ENCODE peak calls at places on chromosomes 16 and 17, in four cellular contexts. V is Peyer's patch, L is heart right ventricle, X is endothelial cell of umbilical vein. A is an unnamed sample. For H3K4me1, the result is how much of the 10 kb centered on the place peaks cover.

GRCh38 chr16:68902376-68903345 is 59.3 kb downstream of the TANGO6 start:
- DNase-seq in V (no peak), L (peak), X (peak), A (no peak)

GRCh38 chr17:57249520-57249919 is 6.8 kb upstream of the MSI2 start:
- DNase-seq in V (no peak), L (no peak), X (no peak), A (no peak)

GRCh38 chr17:732788-733720 is 658 bp downstream of the TLCD3A start:
- DNase-seq in V (peak), L (no peak), X (peak), A (no peak)

GRCh38 chr17:48134912-48135480 is 27.4 kb downstream of the SNX11 start:
- DNase-seq in V (no peak), L (no peak), X (no peak), A (no peak)

GRCh38 chr17:39668141-39668924 is at the start of gene PNMT:
- DNase-seq in V (peak), L (peak), X (peak), A (no peak)

GRCh38 chr17:8904201-8904600 is 36.7 kb upstream of the PIK3R6 start:
- DNase-seq in V (no peak), L (no peak), X (no peak), A (no peak)

GRCh38 chr16:80639636-80640035 is 98.8 kb downstream of the DYNLRB2 start:
- DNase-seq in V (no peak), L (no peak), X (no peak), A (no peak)

GRCh38 chr17:6474906-6475305 is 30.7 kb downstream of the PIMREG start:
- DNase-seq in V (no peak), L (no peak), X (no peak), A (no peak)

GRCh38 chr17:35743911-35744328 is 9.1 kb downstream of the GAS2L2 start:
- DNase-seq in V (no peak), L (no peak), X (peak), A (no peak)

GRCh38 chr17:46882666-46883065 is 31.3 kb downstream of the WNT9B start:
- DNase-seq in V (no peak), L (no peak), X (no peak), A (no peak)

GRCh38 chr16:58348986-58349385 is 43.3 kb upstream of the GINS3 start:
- DNase-seq in V (no peak), L (no peak), X (no peak), A (no peak)

GRCh38 chr17:3963214-3964201 is 729 bp downstream of the ATP2A3 start:
- DNase-seq in V (peak), L (no peak), X (no peak), A (no peak)

GRCh38 chr17:15485045-15485444 is 17.6 kb upstream of the CDRT4 start:
- DNase-seq in V (no peak), L (no peak), X (no peak), A (no peak)

GRCh38 chr17:33668516-33668915 is 375.4 kb upstream of the ASIC2 start:
- DNase-seq in V (no peak), L (no peak), X (no peak), A (no peak)

GRCh38 chr16:566475-567361 is at the start of gene NHLRC4:
- DNase-seq in V (peak), L (peak), X (peak), A (no peak)

GRCh38 chr16:86787538-86787937 is 209.2 kb downstream of the FOXL1 start:
- DNase-seq in V (no peak), L (no peak), X (no peak), A (no peak)

GRCh38 chr16:2005646-2006045 is 4.0 kb downstream of the ZNF598 start:
- DNase-seq in V (no peak), L (no peak), X (peak), A (no peak)

GRCh38 chr16:28499854-28500253 is 5.4 kb downstream of the APOBR start:
- DNase-seq in V (no peak), L (no peak), X (no peak), A (no peak)

GRCh38 chr16:17356243-17356933 is 114.4 kb downstream of the XYLT1 start:
- DNase-seq in V (no peak), L (no peak), X (no peak), A (no peak)

GRCh38 chr17:73595931-73596330 is 48.3 kb downstream of the SDK2 start:
- DNase-seq in V (no peak), L (no peak), X (no peak), A (no peak)

GRCh38 chr17:9837551-9838471 is 12.1 kb downstream of the GLP2R start:
- DNase-seq in V (no peak), L (peak), X (no peak), A (no peak)

GRCh38 chr16:67029249-67030096 is 524 bp downstream of the CBFB start:
- DNase-seq in V (peak), L (peak), X (peak), A (no peak)

GRCh38 chr16:51276335-51276734 is 125.3 kb upstream of the SALL1 start:
- DNase-seq in V (no peak), L (no peak), X (no peak), A (no peak)

GRCh38 chr17:67412057-67412456 is 35.0 kb downstream of the PITPNC1 start:
- DNase-seq in V (no peak), L (no peak), X (no peak), A (no peak)

GRCh38 chr17:81074875-81075274 is 39.9 kb downstream of the BAIAP2 start:
- DNase-seq in V (no peak), L (no peak), X (no peak), A (no peak)

GRCh38 chr16:87957296-87958069 is 6.2 kb downstream of the BANP start:
- DNase-seq in V (no peak), L (no peak), X (no peak), A (no peak)
- H3K4me1 ChIP-seq in V (under half), L (under half), X (under half), A (under half)

GRCh38 chr16:85753976-85754375 is 3.1 kb upstream of the C16orf74 start:
- DNase-seq in V (no peak), L (no peak), X (no peak), A (no peak)
- H3K27ac ChIP-seq in V (no peak), L (no peak), X (no peak), A (no peak)

GRCh38 chr16:49826515-49826914 is 29.4 kb downstream of the ZNF423 start:
- DNase-seq in V (no peak), L (no peak), X (peak), A (no peak)

GRCh38 chr16:49824600-49824999 is 31.3 kb downstream of the ZNF423 start:
- DNase-seq in V (no peak), L (no peak), X (no peak), A (no peak)

GRCh38 chr16:49827806-49828428 is 28.0 kb downstream of the ZNF423 start:
- DNase-seq in V (no peak), L (peak), X (peak), A (no peak)

GRCh38 chr16:49822649-49823370 is 33.1 kb downstream of the ZNF423 start:
- DNase-seq in V (no peak), L (no peak), X (no peak), A (no peak)

DNA sequence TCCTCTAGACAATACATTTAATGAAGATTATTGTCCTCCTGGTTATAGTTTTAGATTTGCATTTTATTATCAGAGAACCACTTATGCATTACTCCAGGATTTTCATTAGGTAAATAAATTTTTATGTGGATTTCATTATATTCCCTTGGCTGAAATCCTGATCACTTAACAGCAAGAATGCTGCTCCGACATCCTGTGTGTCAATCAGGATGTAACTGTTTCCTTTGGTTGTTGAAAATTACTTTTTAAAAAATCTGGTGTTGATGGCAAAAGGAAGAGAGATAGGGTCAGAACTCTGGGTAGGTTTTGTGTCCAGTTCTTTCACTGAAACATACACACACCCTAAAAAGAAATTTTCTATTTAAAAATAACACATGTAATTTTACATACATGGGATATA is 30.9 kb downstream of the ZNF423 start:
- DNase-seq in V (no peak), L (no peak), X (peak), A (no peak)
- H3K4me1 ChIP-seq in V (under half), L (half or more), X (under half), A (under half)

DNA sequence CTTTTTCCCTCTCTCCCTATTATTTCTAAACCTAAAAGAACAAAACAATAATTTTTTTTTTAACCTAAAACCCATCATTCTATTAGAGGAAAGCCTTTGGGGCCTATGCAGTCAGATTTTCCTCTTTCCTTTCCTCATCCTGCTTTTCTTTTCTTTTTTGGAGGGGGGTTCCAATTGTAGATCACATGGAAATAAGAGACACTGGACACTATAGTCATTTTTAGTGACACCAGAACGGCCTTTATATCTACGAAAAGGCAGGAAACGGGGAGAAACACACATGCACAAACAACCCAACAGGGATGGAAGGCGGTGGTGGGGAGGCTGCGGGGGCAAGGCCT is 5.1 kb upstream of the ZFHX3 start:
- DNase-seq in V (no peak), L (no peak), X (no peak), A (no peak)
- H3K27ac ChIP-seq in V (peak), L (peak), X (peak), A (peak)

GRCh38 chr17:74712301-74712700 is 422 bp downstream of the CD300LF start:
- DNase-seq in V (no peak), L (no peak), X (no peak), A (no peak)
- H3K4me1 ChIP-seq in V (under half), L (under half), X (under half), A (under half)

GRCh38 chr17:17943281-17943984 is 28.8 kb downstream of the TOM1L2 start:
- DNase-seq in V (no peak), L (no peak), X (no peak), A (no peak)
- H3K27ac ChIP-seq in V (no peak), L (no peak), X (peak), A (peak)

DNA sequence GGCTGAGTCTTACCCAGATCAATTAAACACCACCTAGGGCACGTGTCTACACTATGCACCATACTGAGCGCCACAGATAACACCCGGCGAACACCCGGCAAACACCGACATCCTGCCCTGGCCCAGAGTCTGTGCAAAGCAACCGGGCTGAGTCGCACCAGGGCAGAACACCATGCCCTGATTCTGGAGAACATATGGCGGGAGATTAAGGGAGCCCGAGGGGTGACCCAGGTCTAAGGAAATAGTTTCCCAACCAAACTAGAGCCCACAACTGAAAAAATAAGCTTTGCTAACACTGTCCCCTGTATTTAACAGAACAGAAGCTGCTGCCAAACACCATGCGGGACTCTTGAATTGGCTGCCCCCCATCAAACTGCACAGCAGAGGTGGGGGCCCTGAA is 22.1 kb downstream of the MYO18A start:
- DNase-seq in V (no peak), L (no peak), X (no peak), A (no peak)
- H3K4me1 ChIP-seq in V (under half), L (half or more), X (under half), A (under half)

GRCh38 chr17:50060951-50061712 is 5.2 kb downstream of the ITGA3 start:
- DNase-seq in V (no peak), L (peak), X (no peak), A (peak)

GRCh38 chr17:50065056-50065455 is 9.1 kb downstream of the ITGA3 start:
- DNase-seq in V (no peak), L (no peak), X (no peak), A (no peak)

GRCh38 chr17:50063516-50064252 is 7.8 kb downstream of the ITGA3 start:
- DNase-seq in V (no peak), L (no peak), X (no peak), A (no peak)

GRCh38 chr17:50064253-50064991 is 8.5 kb downstream of the ITGA3 start:
- DNase-seq in V (no peak), L (no peak), X (peak), A (peak)

DNA sequence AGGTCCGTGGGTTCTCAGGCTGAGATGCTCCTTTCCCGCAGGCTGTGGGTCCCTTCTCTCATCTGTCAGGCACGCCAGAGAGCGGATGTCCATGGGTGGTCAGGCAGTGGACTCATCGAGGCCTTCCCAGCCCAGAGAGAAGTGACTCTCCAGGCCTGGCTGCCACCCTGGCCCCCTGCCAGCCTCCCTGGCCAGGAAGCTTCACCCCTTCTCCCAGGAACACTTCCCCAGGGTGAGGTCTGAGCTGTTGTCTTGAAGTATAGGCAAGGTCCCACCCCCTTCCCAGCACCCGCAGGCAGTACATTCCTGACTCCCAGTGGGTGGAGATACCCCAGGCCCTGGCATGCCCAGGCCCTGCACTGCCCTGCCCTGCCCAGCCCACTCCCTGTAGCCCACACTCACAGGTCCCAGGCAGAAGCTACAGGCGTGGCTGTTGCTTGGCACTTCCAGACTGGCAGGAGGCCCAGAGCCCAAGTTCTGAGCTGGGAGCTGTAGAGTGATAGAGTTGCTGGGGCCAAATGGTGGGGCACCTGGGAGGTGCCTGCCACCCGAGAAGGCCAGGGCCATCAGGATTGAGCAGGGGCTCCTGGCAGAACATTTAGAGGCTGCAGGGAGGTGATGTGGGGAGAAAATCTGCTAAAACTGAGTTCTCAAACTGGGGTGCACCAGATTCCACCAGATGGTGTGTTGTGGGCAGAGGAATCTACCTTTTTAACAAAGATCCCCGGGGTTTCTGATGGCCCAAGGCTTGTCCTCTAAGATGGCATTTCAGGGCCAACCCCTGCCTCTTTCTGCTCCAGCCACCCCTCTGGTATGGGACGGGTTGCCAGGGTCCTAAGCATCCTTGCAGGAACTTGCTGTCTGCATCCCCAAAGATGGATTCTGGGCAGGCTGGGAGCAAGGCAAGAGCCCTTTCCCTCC is 6.7 kb downstream of the ITGA3 start:
- DNase-seq in V (peak), L (peak), X (no peak), A (peak)
- H3K27ac ChIP-seq in V (peak), L (peak), X (no peak), A (peak)

GRCh38 chr17:27477050-27477647 is 20.9 kb downstream of the KSR1 start:
- DNase-seq in V (no peak), L (no peak), X (no peak), A (no peak)
- H3K4me1 ChIP-seq in V (under half), L (under half), X (under half), A (under half)